ENCODE peak calls at places on chromosomes 11 and 22, in seven cellular contexts. Q is CD8-positive, alpha-beta memory T cell; B is hepatic stellate cell; D is T-helper 9 cell; C is upper lobe of right lung; V is stimulated activated CD4-positive, alpha-beta T cell treated with anti-CD3 and anti-CD28 coated beads, Interleukin-2, amount 100 ng/mL, for 48 hours; L is hypothalamus. J is an unnamed sample.

GRCh38 chr11:43923327-43924111 is 18.9 kb upstream of the C11orf96 start:
- DNase-seq in Q (no peak), B (peak), D (no peak), C (no peak), V (no peak), L (peak), J (peak)

GRCh38 chr22:45551310-45552016 is 48.8 kb downstream of the FBLN1 start:
- DNase-seq in Q (peak), B (no peak), D (no peak), C (no peak), V (no peak), L (no peak), J (no peak)

GRCh38 chr11:61028135-61028729 is 56.8 kb downstream of the CD6 start:
- DNase-seq in Q (no peak), B (no peak), D (no peak), C (no peak), V (peak), L (no peak), J (no peak)

GRCh38 chr22:20408891-20409290 is 14.9 kb downstream of the ZNF74 start:
- DNase-seq in Q (no peak), B (no peak), D (no peak), C (no peak), V (no peak), L (no peak), J (no peak)

GRCh38 chr11:12382451-12382850 is 5.1 kb downstream of the PARVA start:
- DNase-seq in Q (no peak), B (peak), D (no peak), C (no peak), V (no peak), L (no peak), J (no peak)

GRCh38 chr11:59206635-59207034 is 6.1 kb downstream of the MPEG1 start:
- DNase-seq in Q (no peak), B (peak), D (no peak), C (no peak), V (no peak), L (peak), J (peak)

GRCh38 chr22:46547883-46548244 is 10.4 kb upstream of the CELSR1 start:
- DNase-seq in Q (no peak), B (peak), D (no peak), C (no peak), V (no peak), L (no peak), J (peak)

GRCh38 chr11:111443640-111444039 is 64.6 kb upstream of the POU2AF1 start:
- DNase-seq in Q (no peak), B (no peak), D (no peak), C (no peak), V (no peak), L (no peak), J (no peak)

GRCh38 chr22:44732661-44733060 is 19.7 kb upstream of the ARHGAP8 start:
- DNase-seq in Q (no peak), B (no peak), D (no peak), C (no peak), V (no peak), L (no peak), J (no peak)

GRCh38 chr11:85947431-85948272 is 92.5 kb downstream of the CCDC83 start:
- DNase-seq in Q (no peak), B (peak), D (no peak), C (no peak), V (peak), L (no peak), J (peak)

GRCh38 chr11:43164831-43165230 is 147.0 kb upstream of the API5 start:
- DNase-seq in Q (no peak), B (no peak), D (no peak), C (no peak), V (no peak), L (no peak), J (no peak)

GRCh38 chr11:118417801-118418200 is 16.4 kb downstream of the ATP5MG start:
- DNase-seq in Q (no peak), B (no peak), D (no peak), C (no peak), V (no peak), L (no peak), J (no peak)

GRCh38 chr22:35352214-35353111 is 28.4 kb upstream of the HMOX1 start:
- DNase-seq in Q (no peak), B (no peak), D (no peak), C (peak), V (peak), L (peak), J (peak)

GRCh38 chr22:48738204-48738980 is 1089.3 kb downstream of the BRD1 start:
- DNase-seq in Q (no peak), B (no peak), D (no peak), C (peak), V (no peak), L (no peak), J (no peak)

GRCh38 chr22:48494968-48495750 is 1332.5 kb downstream of the BRD1 start:
- DNase-seq in Q (no peak), B (no peak), D (no peak), C (peak), V (no peak), L (no peak), J (no peak)

GRCh38 chr11:36056160-36056751 is 112.4 kb downstream of the LDLRAD3 start:
- DNase-seq in Q (no peak), B (peak), D (no peak), C (no peak), V (no peak), L (peak), J (peak)

GRCh38 chr11:63961608-63962412 is 12.6 kb upstream of the COX8A start:
- DNase-seq in Q (peak), B (peak), D (no peak), C (no peak), V (no peak), L (no peak), J (no peak)

GRCh38 chr22:50081426-50082196 is 3.6 kb downstream of the MLC1 start:
- DNase-seq in Q (no peak), B (no peak), D (no peak), C (no peak), V (no peak), L (no peak), J (no peak)

GRCh38 chr11:69911310-69912160 is 92.3 kb upstream of the FGF3 start:
- DNase-seq in Q (no peak), B (no peak), D (no peak), C (peak), V (no peak), L (no peak), J (no peak)

GRCh38 chr22:30574095-30574981 is at the start of gene GAL3ST1:
- DNase-seq in Q (no peak), B (no peak), D (no peak), C (no peak), V (no peak), L (peak), J (no peak)